ENCODE peak calls at places on chromosome 19, in five cellular contexts. B, A, P, C and G are unnamed samples.

GRCh38 chr19:40422428-40423226 is 3.2 kb downstream of the SERTAD1 start:
- DNase-seq in B (no peak), A (no peak), P (no peak), C (no peak), G (no peak)

GRCh38 chr19:54229146-54229545 is 6.3 kb upstream of the LILRB3 start:
- DNase-seq in B (no peak), A (no peak), P (no peak), C (no peak), G (no peak)

GRCh38 chr19:36115453-36116343 is at the start of gene TBCB:
- DNase-seq in B (peak; percentile 84), A (no peak), P (peak; percentile 93), C (no peak), G (no peak)

GRCh38 chr19:54248016-54248601 is 5.5 kb upstream of the LILRA6 start:
- DNase-seq in B (no peak), A (no peak), P (no peak), C (no peak), G (no peak)

GRCh38 chr19:35545855-35546381 is 492 bp downstream of the TMEM147 start:
- DNase-seq in B (peak; percentile 42), A (no peak), P (peak; percentile 76), C (peak; percentile 75), G (no peak)

GRCh38 chr19:57321164-57321563 is 892 bp downstream of the ZNF543 start:
- DNase-seq in B (no peak), A (no peak), P (no peak), C (no peak), G (no peak)

GRCh38 chr19:46863818-46864629 is 3.2 kb downstream of the ARHGAP35 start:
- DNase-seq in B (peak; percentile 39), A (peak; percentile 70), P (peak; percentile 73), C (peak; percentile 97), G (no peak)

GRCh38 chr19:48918801-48919247 is 14.7 kb upstream of the DHDH start:
- DNase-seq in B (no peak), A (peak; percentile 52), P (no peak), C (peak; percentile 21), G (no peak)

GRCh38 chr19:18278521-18279265 is 2.7 kb downstream of the JUND start:
- DNase-seq in B (peak; percentile 52), A (no peak), P (no peak), C (no peak), G (no peak)

GRCh38 chr19:38815059-38816001 is 2.6 kb upstream of the LGALS4 start:
- DNase-seq in B (no peak), A (no peak), P (no peak), C (no peak), G (no peak)

GRCh38 chr19:14555918-14556661 is 15.8 kb downstream of the NDUFB7 start:
- DNase-seq in B (no peak), A (no peak), P (no peak), C (no peak), G (no peak)

GRCh38 chr19:18499055-18499775 is 22.7 kb downstream of the ELL start:
- DNase-seq in B (no peak), A (no peak), P (no peak), C (no peak), G (no peak)

GRCh38 chr19:32622002-32622401 is 41.0 kb downstream of the PDCD5 start:
- DNase-seq in B (no peak), A (no peak), P (no peak), C (no peak), G (no peak)

GRCh38 chr19:15251749-15252397 is 19.6 kb upstream of the EPHX3 start:
- DNase-seq in B (peak; percentile 33), A (peak; percentile 54), P (no peak), C (peak; percentile 77), G (peak; percentile 90)

GRCh38 chr19:19105365-19106060 is 32.8 kb downstream of the TMEM161A start:
- DNase-seq in B (peak; percentile 51), A (peak; percentile 78), P (no peak), C (no peak), G (no peak)

GRCh38 chr19:35311901-35312665 is 16.9 kb upstream of the CD22 start:
- DNase-seq in B (no peak), A (no peak), P (no peak), C (no peak), G (no peak)

GRCh38 chr19:55563261-55563690 is 17.4 kb downstream of the ZNF579 start:
- DNase-seq in B (peak; percentile 87), A (no peak), P (no peak), C (peak; percentile 97), G (no peak)

GRCh38 chr19:2926341-2927031 is 18.3 kb downstream of the ZNF77 start:
- DNase-seq in B (no peak), A (no peak), P (no peak), C (no peak), G (no peak)

GRCh38 chr19:46015080-46015960 is 7.5 kb downstream of the PGLYRP1 start:
- DNase-seq in B (peak; percentile 90), A (peak; percentile 82), P (peak; percentile 92), C (no peak), G (no peak)

GRCh38 chr19:36837525-36837901 is 674 bp downstream of the ZNF790 start:
- DNase-seq in B (no peak), A (no peak), P (no peak), C (no peak), G (no peak)

GRCh38 chr19:32372726-32373613 is 27.6 kb downstream of the ZNF507 start:
- DNase-seq in B (no peak), A (no peak), P (no peak), C (peak; percentile 31), G (no peak)

GRCh38 chr19:10010939-10011338 is 635 bp upstream of the COL5A3 start:
- DNase-seq in B (no peak), A (no peak), P (no peak), C (no peak), G (no peak)

GRCh38 chr19:54609356-54609791 is 15.9 kb downstream of the LILRA1 start:
- DNase-seq in B (peak; percentile 23), A (no peak), P (no peak), C (no peak), G (no peak)

GRCh38 chr19:10288662-10289166 is 1.0 kb upstream of the ICAM5 start:
- DNase-seq in B (peak; percentile 37), A (no peak), P (peak; percentile 79), C (no peak), G (no peak)

GRCh38 chr19:52941941-52942370 is 18.7 kb upstream of the ZNF888 start:
- DNase-seq in B (peak; percentile 35), A (no peak), P (peak; percentile 71), C (peak; percentile 32), G (no peak)

GRCh38 chr19:40217921-40218890 is at the start of gene TTC9B:
- DNase-seq in B (no peak), A (peak; percentile 67), P (no peak), C (peak; percentile 37), G (no peak)

DNA sequence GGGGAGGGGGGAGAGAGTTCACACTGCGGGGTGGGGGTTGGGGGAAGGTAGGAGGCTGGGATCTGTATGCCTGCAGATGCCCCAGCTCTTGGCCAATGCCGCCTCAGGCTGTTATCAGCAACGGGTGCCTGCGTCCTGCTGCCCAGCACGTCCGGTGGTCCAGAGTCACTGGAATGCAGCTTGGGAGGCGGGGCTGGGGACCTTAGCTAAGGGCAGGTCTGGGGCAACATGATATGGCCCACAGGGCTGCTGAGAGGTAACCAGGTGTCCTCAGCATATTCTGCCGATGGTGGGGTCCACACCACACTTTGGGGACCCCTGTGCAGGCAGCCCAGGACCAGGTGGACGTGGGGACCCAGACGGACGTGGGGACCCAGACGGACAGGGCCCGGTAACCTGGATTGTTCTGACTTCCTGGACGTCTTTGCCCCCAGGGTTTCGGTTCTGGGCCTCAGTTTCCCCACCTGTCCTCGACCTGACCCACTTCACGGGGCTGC is 668 bp upstream of the ARHGAP45 start:
- DNase-seq in B (no peak), A (no peak), P (no peak), C (no peak), G (no peak)
- H3K4me3 ChIP-seq in B (peak overlapping the region; percentile 62), A (no peak overlapping the region), P (peak overlapping the region; percentile 62), C (no peak overlapping the region), G (no peak overlapping the region)

GRCh38 chr19:28793391-28794168 is 419.4 kb downstream of the UQCRFS1 start:
- DNase-seq in B (no peak), A (peak; percentile 6), P (no peak), C (no peak), G (no peak)
- H3K4me3 ChIP-seq in B (no peak overlapping the region), A (peak overlapping the region; percentile 76), P (no peak overlapping the region), C (no peak overlapping the region), G (no peak overlapping the region)

GRCh38 chr19:50356691-50357177 is 8.7 kb downstream of the NAPSA start:
- DNase-seq in B (no peak), A (no peak), P (peak; percentile 41), C (no peak), G (no peak)
- H3K4me3 ChIP-seq in B (peak overlapping the region; percentile 47), A (no peak overlapping the region), P (peak overlapping the region; percentile 56), C (no peak overlapping the region), G (no peak overlapping the region)

DNA sequence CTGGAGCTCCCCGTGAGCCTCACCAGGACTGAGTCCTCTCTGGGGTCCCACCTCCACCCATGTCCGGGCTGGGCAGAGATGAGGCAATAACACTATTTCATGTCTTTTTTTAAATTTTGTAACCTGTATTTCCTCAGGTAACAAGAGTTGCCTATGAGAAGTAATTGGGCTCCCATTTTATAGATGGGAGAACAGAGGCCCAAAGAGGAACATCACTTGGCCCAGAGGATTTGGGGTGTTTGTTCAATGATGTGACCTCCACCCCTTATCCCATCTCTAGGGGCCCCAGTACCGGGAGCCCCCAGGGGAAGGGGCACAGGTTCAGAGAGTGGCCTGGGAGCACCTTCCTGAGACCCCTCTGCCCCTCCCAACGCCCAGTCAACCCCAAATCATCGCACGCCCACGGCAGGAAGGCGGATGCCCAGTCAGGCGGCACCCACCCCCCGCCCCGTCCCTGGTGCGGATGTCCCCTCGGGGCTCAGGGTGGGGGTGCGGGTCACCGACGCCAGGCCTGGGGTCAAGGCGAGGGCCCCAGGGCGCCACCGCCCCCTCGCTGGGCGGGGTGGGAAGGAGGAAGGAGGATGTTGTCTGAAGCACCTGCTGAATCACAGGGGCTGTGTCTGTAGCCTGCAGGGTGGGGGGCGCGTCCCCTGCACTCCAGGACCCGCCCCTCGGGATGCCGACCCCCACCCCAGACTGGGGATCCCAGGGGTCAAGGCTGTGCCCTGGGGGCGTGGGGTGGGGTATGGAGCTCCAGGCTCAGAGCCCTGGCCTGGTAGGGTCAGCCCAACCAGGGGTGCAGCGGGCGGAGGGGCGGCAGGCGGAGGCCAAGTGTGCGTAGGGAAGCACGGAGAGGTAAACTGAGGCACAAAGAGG is 9.0 kb upstream of the CIRBP start:
- DNase-seq in B (no peak), A (no peak), P (peak; percentile 82), C (peak; percentile 45), G (no peak)
- H3K4me3 ChIP-seq in B (peak overlapping the region; percentile 69), A (peak overlapping the region; percentile 61), P (peak overlapping the region; percentile 76), C (no peak overlapping the region), G (peak overlapping the region; percentile 30)